ENCODE peak calls at places on chromosome 6, in eight cellular contexts. P is brain pericyte, J is NCI-H774, T is activated gamma-delta T cell, C is T-helper 1 cell, M is nucleus accumbens, Q is bronchial epithelial cell, W is activated T-cell treated with anti-CD3 and anti-CD28 coated beads for 4 hours. S is an unnamed sample.

GRCh38 chr6:151288711-151289398 is 49.1 kb downstream of the AKAP12 start:
- DNase-seq in P (no peak), J (no peak), T (no peak), C (no peak), M (no peak), Q (no peak), W (no peak), S (no peak)

GRCh38 chr6:146902846-146903245 is 301.4 kb upstream of the STXBP5 start:
- DNase-seq in P (no peak), J (no peak), T (no peak), C (no peak), M (no peak), Q (no peak), W (no peak), S (no peak)

GRCh38 chr6:4805553-4806307 is 29.5 kb downstream of the CDYL start:
- DNase-seq in P (no peak), J (peak), T (no peak), C (peak), M (peak), Q (peak), W (no peak), S (peak)

GRCh38 chr6:117352466-117353081 is 73.2 kb downstream of the ROS1 start:
- DNase-seq in P (no peak), J (peak), T (no peak), C (no peak), M (no peak), Q (peak), W (no peak), S (no peak)

GRCh38 chr6:75431379-75431778 is 62.2 kb downstream of the FILIP1 start:
- DNase-seq in P (no peak), J (no peak), T (no peak), C (no peak), M (no peak), Q (peak), W (no peak), S (no peak)

GRCh38 chr6:170371588-170371987 is 65.0 kb downstream of the FAM120B start:
- DNase-seq in P (no peak), J (no peak), T (no peak), C (no peak), M (peak), Q (no peak), W (no peak), S (peak)

GRCh38 chr6:130841128-130841728 is 14.0 kb downstream of the SMLR1 start:
- DNase-seq in P (no peak), J (no peak), T (no peak), C (no peak), M (no peak), Q (no peak), W (no peak), S (no peak)

GRCh38 chr6:27188206-27188884 is 59.2 kb upstream of the PRSS16 start:
- DNase-seq in P (peak), J (peak), T (no peak), C (no peak), M (no peak), Q (peak), W (peak), S (peak)

GRCh38 chr6:6682225-6682624 is 93.7 kb downstream of the LY86 start:
- DNase-seq in P (no peak), J (no peak), T (no peak), C (no peak), M (no peak), Q (no peak), W (no peak), S (no peak)

GRCh38 chr6:142088858-142089216 is 43.9 kb upstream of the GJE1 start:
- DNase-seq in P (no peak), J (no peak), T (no peak), C (no peak), M (no peak), Q (peak), W (no peak), S (no peak)

GRCh38 chr6:81996414-81996813 is 243.9 kb upstream of the TENT5A start:
- DNase-seq in P (no peak), J (no peak), T (no peak), C (no peak), M (no peak), Q (peak), W (no peak), S (no peak)

GRCh38 chr6:42777126-42777822 is 4.6 kb upstream of the BICRAL start:
- DNase-seq in P (no peak), J (no peak), T (no peak), C (no peak), M (no peak), Q (peak), W (no peak), S (no peak)

GRCh38 chr6:111086685-111087084 is 618 bp upstream of the SLC16A10 start:
- DNase-seq in P (no peak), J (no peak), T (no peak), C (no peak), M (no peak), Q (peak), W (no peak), S (no peak)

GRCh38 chr6:159852877-159853276 is 37.9 kb upstream of the MAS1 start:
- DNase-seq in P (no peak), J (no peak), T (no peak), C (no peak), M (no peak), Q (peak), W (no peak), S (no peak)

GRCh38 chr6:136347847-136348246 is 58.2 kb upstream of the BCLAF1 start:
- DNase-seq in P (no peak), J (no peak), T (no peak), C (no peak), M (no peak), Q (peak), W (no peak), S (no peak)

GRCh38 chr6:126650931-126651330 is 311.0 kb downstream of the CENPW start:
- DNase-seq in P (no peak), J (no peak), T (no peak), C (no peak), M (no peak), Q (no peak), W (no peak), S (no peak)